ENCODE peak calls at places on chromosome 9, in eight cellular contexts. L, Z, F, Y, O, S, U and T are unnamed samples.

GRCh38 chr9:13688990-13689600 is 409.6 kb upstream of the MPDZ start:
- DNase-seq in L (no peak), Z (no peak), F (no peak), Y (no peak), O (no peak), S (no peak), U (peak; percentile 25), T (no peak)

GRCh38 chr9:22683393-22684075 is 236.9 kb downstream of the DMRTA1 start:
- DNase-seq in L (no peak), Z (no peak), F (no peak), Y (no peak), O (no peak), S (no peak), U (no peak), T (no peak)

GRCh38 chr9:95645992-95646391 is 129.2 kb upstream of the PTCH1 start:
- DNase-seq in L (no peak), Z (no peak), F (no peak), Y (no peak), O (no peak), S (no peak), U (no peak), T (peak; percentile 16)

GRCh38 chr9:131801811-131802210 is 61.9 kb upstream of the RAPGEF1 start:
- DNase-seq in L (no peak), Z (no peak), F (no peak), Y (no peak), O (no peak), S (no peak), U (no peak), T (no peak)

GRCh38 chr9:109602987-109603386 is 104.9 kb upstream of the PTPN3 start:
- DNase-seq in L (no peak), Z (no peak), F (no peak), Y (no peak), O (no peak), S (no peak), U (no peak), T (no peak)

GRCh38 chr9:109498195-109499060 is at the start of gene PTPN3:
- DNase-seq in L (peak; percentile 40), Z (no peak), F (no peak), Y (peak; percentile 53), O (no peak), S (no peak), U (peak; percentile 18), T (peak; percentile 67)

GRCh38 chr9:137825324-137825991 is 52.1 kb upstream of the CACNA1B start:
- DNase-seq in L (no peak), Z (no peak), F (peak; percentile 31), Y (no peak), O (no peak), S (no peak), U (no peak), T (no peak)

GRCh38 chr9:83062653-83063527 is at the start of gene RASEF:
- DNase-seq in L (peak; percentile 82), Z (no peak), F (no peak), Y (peak; percentile 95), O (no peak), S (no peak), U (peak; percentile 49), T (peak; percentile 92)

GRCh38 chr9:91433180-91433579 is 9.5 kb upstream of the NFIL3 start:
- DNase-seq in L (no peak), Z (no peak), F (no peak), Y (no peak), O (peak; percentile 78), S (no peak), U (no peak), T (peak; percentile 64)

GRCh38 chr9:88044200-88044599 is 69.9 kb upstream of the CDK20 start:
- DNase-seq in L (no peak), Z (no peak), F (no peak), Y (no peak), O (no peak), S (no peak), U (no peak), T (no peak)

GRCh38 chr9:112401175-112401815 is 21.4 kb downstream of the HSDL2 start:
- DNase-seq in L (no peak), Z (no peak), F (no peak), Y (peak; percentile 71), O (no peak), S (no peak), U (no peak), T (no peak)

GRCh38 chr9:86369810-86370209 is 15.6 kb upstream of the TUT7 start:
- DNase-seq in L (no peak), Z (no peak), F (no peak), Y (no peak), O (no peak), S (no peak), U (no peak), T (no peak)

GRCh38 chr9:76729116-76729515 is 35.1 kb upstream of the PCA3 start:
- DNase-seq in L (no peak), Z (no peak), F (no peak), Y (no peak), O (no peak), S (no peak), U (no peak), T (no peak)

GRCh38 chr9:4805519-4805918 is 12.8 kb downstream of the RCL1 start:
- DNase-seq in L (no peak), Z (no peak), F (no peak), Y (no peak), O (no peak), S (no peak), U (no peak), T (no peak)

GRCh38 chr9:19946446-19947109 is 157.7 kb upstream of the SLC24A2 start:
- DNase-seq in L (no peak), Z (no peak), F (no peak), Y (no peak), O (no peak), S (no peak), U (peak; percentile 31), T (no peak)

GRCh38 chr9:18905033-18905882 is 127.8 kb downstream of the SAXO1 start:
- DNase-seq in L (no peak), Z (no peak), F (no peak), Y (no peak), O (no peak), S (no peak), U (no peak), T (no peak)

GRCh38 chr9:70318002-70318401 is 59.2 kb downstream of the SMC5 start:
- DNase-seq in L (no peak), Z (no peak), F (no peak), Y (no peak), O (no peak), S (no peak), U (no peak), T (no peak)

GRCh38 chr9:70021026-70021571 is 22.5 kb upstream of the MAMDC2 start:
- DNase-seq in L (peak; percentile 35), Z (no peak), F (no peak), Y (no peak), O (no peak), S (peak; percentile 67), U (peak; percentile 50), T (no peak)

GRCh38 chr9:110939053-110939452 is 99.2 kb downstream of the LPAR1 start:
- DNase-seq in L (no peak), Z (no peak), F (no peak), Y (no peak), O (no peak), S (no peak), U (no peak), T (no peak)

GRCh38 chr9:108297025-108297424 is 558.8 kb downstream of the ACTL7B start:
- DNase-seq in L (no peak), Z (peak; percentile 83), F (no peak), Y (peak; percentile 12), O (no peak), S (peak; percentile 57), U (peak; percentile 64), T (peak; percentile 58)

GRCh38 chr9:24708808-24709207 is 163.1 kb upstream of the IZUMO3 start:
- DNase-seq in L (no peak), Z (no peak), F (no peak), Y (no peak), O (no peak), S (no peak), U (no peak), T (no peak)

DNA sequence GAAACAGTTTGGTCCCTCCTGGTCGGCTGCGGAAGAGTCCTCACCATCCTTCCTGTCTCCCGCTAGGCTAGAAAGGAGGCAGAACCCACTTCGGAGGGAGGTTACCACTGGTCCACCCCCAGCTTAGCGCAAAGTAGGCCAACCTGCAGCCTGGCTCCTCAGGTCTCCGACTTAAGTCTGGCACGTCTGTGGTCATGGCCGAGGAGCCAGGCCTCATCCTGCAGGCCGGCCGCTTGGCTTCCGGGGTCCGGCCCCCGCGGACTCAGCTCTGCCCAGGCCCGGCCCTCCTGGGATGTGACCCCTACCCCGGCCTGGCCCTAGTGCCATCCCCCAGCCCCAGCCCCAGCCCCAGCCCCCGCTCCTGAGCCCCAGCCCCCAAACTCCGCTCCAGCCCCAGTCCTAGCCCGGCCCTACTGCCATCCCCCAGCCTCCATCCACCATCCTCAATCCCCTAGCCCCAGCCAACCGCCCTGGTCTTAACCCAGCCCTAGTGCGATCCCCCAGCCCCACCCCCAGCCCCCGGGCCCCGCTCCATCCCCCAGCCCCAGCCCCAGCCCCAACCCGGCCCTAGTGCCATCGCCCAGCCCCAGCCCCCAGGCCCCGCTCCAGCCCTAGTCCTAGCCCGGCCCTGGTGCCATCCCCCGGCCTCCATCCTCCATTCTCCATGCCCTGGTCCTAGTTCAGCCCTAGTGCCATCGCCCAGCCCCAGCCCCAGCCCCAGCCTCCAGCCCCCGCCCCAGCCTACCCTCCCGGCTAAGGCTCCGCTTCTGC is 588 bp downstream of the TOR1A start:
- DNase-seq in L (no peak), Z (no peak), F (no peak), Y (peak; percentile 25), O (no peak), S (no peak), U (peak; percentile 44), T (peak; percentile 24)
- TF ChIP-seq POLR2A in L (no peak), Z (no peak), F (no peak), Y (no peak), O (no peak), S (no peak), U (no peak), T (no peak)

DNA sequence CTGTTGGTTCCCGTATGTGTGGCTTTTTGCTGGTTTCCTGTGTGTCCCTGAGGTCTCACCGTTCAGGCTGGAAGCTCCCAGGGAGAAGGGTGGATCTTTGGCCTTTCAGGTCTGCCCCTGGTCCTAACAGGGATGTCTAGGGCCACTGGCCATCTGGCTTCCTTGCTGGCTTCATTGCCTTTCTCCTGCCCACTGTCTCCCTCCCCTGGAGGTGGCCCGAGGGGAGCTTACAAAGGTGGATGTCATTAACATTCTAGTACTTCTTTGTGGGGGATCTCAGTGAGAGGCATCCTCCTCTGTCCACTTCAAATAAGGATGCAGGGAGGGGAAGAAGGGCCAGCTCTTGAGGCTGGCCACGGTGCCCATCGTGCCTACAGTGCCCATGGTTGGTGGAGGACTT is 35.2 kb downstream of the HMCN2 start:
- DNase-seq in L (no peak), Z (no peak), F (no peak), Y (no peak), O (no peak), S (no peak), U (no peak), T (no peak)
- H3K27ac ChIP-seq in L (no peak overlapping the region), Z (peak overlapping the region; percentile 61), F (no peak overlapping the region), Y (no peak overlapping the region), O (no peak overlapping the region), S (no peak overlapping the region), U (no peak overlapping the region), T (no peak overlapping the region)

GRCh38 chr9:117704024-117704575 is at the start of gene TLR4:
- DNase-seq in L (peak; percentile 54), Z (peak; percentile 81), F (peak; percentile 91), Y (peak; percentile 45), O (no peak), S (peak; percentile 61), U (peak; percentile 59), T (peak; percentile 70)
- TF ChIP-seq POLR2A in L (no peak), Z (peak; percentile 20), F (peak; percentile 85), Y (no peak), O (no peak), S (no peak), U (no peak), T (peak; percentile 71)

GRCh38 chr9:27407966-27408365 is 111.0 kb upstream of the EQTN start:
- DNase-seq in L (no peak), Z (no peak), F (no peak), Y (no peak), O (no peak), S (no peak), U (no peak), T (no peak)
- H3K27ac ChIP-seq in L (peak overlapping the region; percentile 34), Z (no peak overlapping the region), F (no peak overlapping the region), Y (no peak overlapping the region), O (no peak overlapping the region), S (peak overlapping the region; percentile 36), U (no peak overlapping the region), T (no peak overlapping the region)